ENCODE peak calls at places on chromosomes 1 and 21, in five cellular contexts. U is mucosa of gallbladder; O is stimulated activated CD8-positive, alpha-beta memory T cell treated with anti-CD3 and anti-CD28 coated beads, Interleukin-7, amount 100 ng/mL, for 1 hour; Q is NCI-H1930; L is SK-N-SH. E is an unnamed sample.

GRCh38 chr21:39114871-39115658 is 68.2 kb downstream of the PSMG1 start:
- DNase-seq in L (no peak), U (no peak), Q (no peak), O (no peak), E (no peak)

GRCh38 chr1:107019166-107019565 is 37.3 kb upstream of the PRMT6 start:
- DNase-seq in U (no peak), Q (no peak), L (no peak), O (no peak), E (no peak)

GRCh38 chr1:172473842-172474241 is 30.0 kb upstream of the PIGC start:
- DNase-seq in U (no peak), L (no peak), O (no peak), Q (no peak), E (no peak)

GRCh38 chr1:183567584-183567983 is 22.7 kb downstream of the NCF2 start:
- DNase-seq in L (no peak), Q (no peak), O (no peak), U (peak; percentile 71), E (no peak)

GRCh38 chr1:171329251-171329650 is 15.3 kb downstream of the FMO4 start:
- DNase-seq in Q (no peak), O (no peak), L (no peak), U (no peak), E (no peak)

GRCh38 chr1:115320368-115320767 is 17.7 kb downstream of the NGF start:
- DNase-seq in U (no peak), Q (no peak), L (no peak), O (no peak), E (no peak)

GRCh38 chr1:168467452-168467851 is 76.3 kb downstream of the XCL2 start:
- DNase-seq in U (no peak), O (no peak), L (no peak), Q (no peak), E (no peak)

GRCh38 chr1:40305871-40306270 is 11.2 kb downstream of the COL9A2 start:
- DNase-seq in U (no peak), O (no peak), Q (no peak), L (no peak), E (no peak)

GRCh38 chr21:33843216-33843615 is 72.4 kb downstream of the ATP5PO start:
- DNase-seq in O (no peak), L (no peak), U (no peak), Q (no peak), E (no peak)

GRCh38 chr1:25568090-25568833 is 24.9 kb downstream of the LDLRAP1 start:
- DNase-seq in O (no peak), Q (peak; percentile 15), L (no peak), U (no peak), E (no peak)

GRCh38 chr1:218164930-218165686 is 120.0 kb upstream of the RRP15 start:
- DNase-seq in L (peak; percentile 67), O (no peak), Q (peak; percentile 42), U (no peak), E (peak; percentile 46)

GRCh38 chr1:212613440-212614335 is 5.1 kb downstream of the ATF3 start:
- DNase-seq in Q (no peak), U (no peak), L (no peak), O (no peak), E (no peak)